ENCODE peak calls at places on chromosomes 7 and 10, in eight cellular contexts. G, M, C, U, B, Q, A and H are unnamed samples. For H3K4me1, the result is how much of the 10 kb centered on the place peaks cover.

GRCh38 chr7:50860174-50860573 is 77.5 kb upstream of the GRB10 start:
- DNase-seq in G (no peak), M (no peak), C (no peak), U (no peak), B (no peak), Q (no peak), A (no peak), H (no peak)

GRCh38 chr7:2445047-2445446 is 31.2 kb downstream of the GRIFIN start:
- DNase-seq in G (peak), M (peak), C (no peak), U (no peak), B (no peak), Q (no peak), A (no peak), H (no peak)

GRCh38 chr10:35770817-35771355 is 128.8 kb upstream of the FZD8 start:
- DNase-seq in G (no peak), M (no peak), C (no peak), U (no peak), B (no peak), Q (no peak), A (no peak), H (no peak)

GRCh38 chr10:46545861-46546590 is 10.4 kb downstream of the GPRIN2 start:
- DNase-seq in G (no peak), M (no peak), C (peak), U (no peak), B (no peak), Q (peak), A (no peak), H (no peak)

GRCh38 chr10:79342295-79342761 is 4.9 kb upstream of the PPIF start:
- DNase-seq in G (no peak), M (no peak), C (no peak), U (no peak), B (no peak), Q (no peak), A (no peak), H (no peak)

GRCh38 chr7:124155400-124156022 is 122.6 kb upstream of the TMEM229A start:
- DNase-seq in G (peak), M (no peak), C (no peak), U (no peak), B (peak), Q (no peak), A (no peak), H (no peak)

GRCh38 chr7:5657901-5658300 is 123.6 kb downstream of the RNF216 start:
- DNase-seq in G (peak), M (no peak), C (no peak), U (no peak), B (peak), Q (no peak), A (no peak), H (no peak)

GRCh38 chr10:7362451-7362850 is 48.4 kb downstream of the SFMBT2 start:
- DNase-seq in G (no peak), M (no peak), C (no peak), U (no peak), B (no peak), Q (no peak), A (no peak), H (no peak)

GRCh38 chr10:72483452-72483851 is 128.7 kb upstream of the DNAJB12 start:
- DNase-seq in G (peak), M (no peak), C (no peak), U (no peak), B (peak), Q (peak), A (no peak), H (no peak)

GRCh38 chr10:49037187-49037586 is 78.1 kb downstream of the VSTM4 start:
- DNase-seq in G (peak), M (peak), C (no peak), U (no peak), B (peak), Q (no peak), A (no peak), H (no peak)

GRCh38 chr10:84447701-84448400 is 119.5 kb downstream of the CCSER2 start:
- DNase-seq in G (no peak), M (no peak), C (no peak), U (no peak), B (no peak), Q (no peak), A (no peak), H (no peak)

GRCh38 chr10:77989081-77989724 is 40.1 kb downstream of the POLR3A start:
- DNase-seq in G (peak), M (no peak), C (peak), U (no peak), B (no peak), Q (peak), A (no peak), H (no peak)

GRCh38 chr10:130984686-130985085 is 326.8 kb downstream of the TCERG1L start:
- DNase-seq in G (no peak), M (no peak), C (no peak), U (no peak), B (no peak), Q (no peak), A (no peak), H (no peak)

GRCh38 chr10:122044713-122045112 is 55.8 kb downstream of the TACC2 start:
- DNase-seq in G (peak), M (no peak), C (no peak), U (peak), B (no peak), Q (peak), A (no peak), H (no peak)

GRCh38 chr10:6721480-6721879 is 141.4 kb upstream of the PRKCQ start:
- DNase-seq in G (peak), M (no peak), C (no peak), U (no peak), B (peak), Q (no peak), A (no peak), H (no peak)

GRCh38 chr10:35091994-35092393 is 1.9 kb upstream of the CUL2 start:
- DNase-seq in G (no peak), M (no peak), C (no peak), U (no peak), B (no peak), Q (no peak), A (no peak), H (no peak)

GRCh38 chr7:157811946-157812345 is 475.1 kb downstream of the DNAJB6 start:
- DNase-seq in G (no peak), M (no peak), C (no peak), U (peak), B (no peak), Q (peak), A (no peak), H (no peak)

GRCh38 chr7:47559306-47560220 is 22.3 kb downstream of the TNS3 start:
- DNase-seq in G (no peak), M (no peak), C (no peak), U (peak), B (no peak), Q (peak), A (no peak), H (no peak)

GRCh38 chr7:40859965-40860543 is 725.2 kb downstream of the SUGCT start:
- DNase-seq in G (no peak), M (no peak), C (no peak), U (no peak), B (peak), Q (no peak), A (no peak), H (no peak)

GRCh38 chr7:139124084-139124914 is 14.8 kb upstream of the ZC3HAV1 start:
- DNase-seq in G (no peak), M (peak), C (no peak), U (no peak), B (no peak), Q (no peak), A (no peak), H (no peak)

GRCh38 chr10:127922675-127923366 is 15.9 kb downstream of the PTPRE start:
- DNase-seq in G (peak), M (no peak), C (peak), U (no peak), B (peak), Q (no peak), A (no peak), H (peak)

GRCh38 chr10:120423350-120424197 is 33.5 kb upstream of the PLPP4 start:
- DNase-seq in G (peak), M (peak), C (no peak), U (no peak), B (peak), Q (no peak), A (peak), H (peak)

GRCh38 chr7:155759740-155760430 is 52.4 kb downstream of the SHH start:
- DNase-seq in G (no peak), M (no peak), C (no peak), U (no peak), B (no peak), Q (no peak), A (no peak), H (no peak)

GRCh38 chr10:90912854-90913479 is 7.9 kb downstream of the ANKRD1 start:
- DNase-seq in G (no peak), M (no peak), C (no peak), U (no peak), B (no peak), Q (no peak), A (no peak), H (no peak)

GRCh38 chr10:75091173-75091572 is 20.3 kb upstream of the SAMD8 start:
- DNase-seq in G (peak), M (no peak), C (no peak), U (no peak), B (no peak), Q (no peak), A (no peak), H (no peak)

GRCh38 chr10:36578306-36578705 is 547.1 kb upstream of the ANKRD30A start:
- DNase-seq in G (peak), M (no peak), C (no peak), U (no peak), B (peak), Q (no peak), A (no peak), H (peak)

GRCh38 chr10:118800920-118801319 is 46.1 kb upstream of the CACUL1 start:
- DNase-seq in G (peak), M (peak), C (no peak), U (no peak), B (peak), Q (peak), A (peak), H (no peak)

GRCh38 chr7:44858161-44858560 is 10.3 kb upstream of the H2AZ2 start:
- DNase-seq in G (peak), M (no peak), C (no peak), U (no peak), B (no peak), Q (no peak), A (peak), H (no peak)

GRCh38 chr10:101906586-101907183 is 63.1 kb upstream of the KCNIP2 start:
- DNase-seq in G (no peak), M (no peak), C (no peak), U (no peak), B (no peak), Q (no peak), A (peak), H (no peak)

GRCh38 chr7:79714081-79714480 is 260.6 kb upstream of the MAGI2 start:
- DNase-seq in G (no peak), M (no peak), C (no peak), U (no peak), B (no peak), Q (no peak), A (no peak), H (no peak)

GRCh38 chr10:114584419-114584818 is 73.7 kb downstream of the ABLIM1 start:
- DNase-seq in G (peak), M (no peak), C (no peak), U (no peak), B (no peak), Q (no peak), A (no peak), H (no peak)

GRCh38 chr10:121041906-121042305 is 190.7 kb downstream of the WDR11 start:
- DNase-seq in G (no peak), M (no peak), C (no peak), U (no peak), B (peak), Q (no peak), A (no peak), H (no peak)

GRCh38 chr7:253491-254336 is 36.3 kb upstream of the FOXL3 start:
- DNase-seq in G (no peak), M (no peak), C (no peak), U (peak), B (no peak), Q (no peak), A (no peak), H (no peak)

GRCh38 chr10:86506499-86506898 is 15.1 kb downstream of the WAPL start:
- DNase-seq in G (no peak), M (no peak), C (no peak), U (no peak), B (no peak), Q (no peak), A (no peak), H (no peak)

GRCh38 chr10:86511027-86511865 is 10.3 kb downstream of the WAPL start:
- DNase-seq in G (no peak), M (no peak), C (no peak), U (no peak), B (no peak), Q (no peak), A (no peak), H (no peak)

GRCh38 chr10:86508217-86508616 is 13.4 kb downstream of the WAPL start:
- DNase-seq in G (no peak), M (no peak), C (no peak), U (no peak), B (no peak), Q (no peak), A (no peak), H (no peak)

GRCh38 chr10:86509145-86509544 is 12.4 kb downstream of the WAPL start:
- DNase-seq in G (no peak), M (no peak), C (no peak), U (no peak), B (no peak), Q (no peak), A (no peak), H (no peak)

DNA sequence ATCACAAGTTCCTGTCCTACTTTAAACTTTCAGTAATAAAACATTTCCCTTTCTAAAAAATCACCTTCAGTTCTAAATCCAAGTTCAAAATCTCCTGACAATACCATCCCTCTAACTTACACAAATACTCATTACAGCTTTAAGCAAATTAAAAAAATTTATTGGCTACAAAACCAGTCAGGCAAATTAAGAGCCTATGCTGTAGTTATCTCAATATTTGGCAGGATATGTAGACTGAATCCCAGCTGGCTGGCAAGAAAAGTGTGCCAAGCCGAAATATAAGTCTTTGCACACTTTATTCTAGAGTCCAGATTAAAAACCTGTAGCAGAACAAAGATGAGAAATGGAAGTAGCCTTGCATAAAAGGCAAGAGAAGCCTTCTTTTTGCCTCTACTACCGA is 9.5 kb downstream of the WAPL start:
- DNase-seq in G (no peak), M (no peak), C (no peak), U (no peak), B (no peak), Q (no peak), A (no peak), H (no peak)
- H3K4me1 ChIP-seq in G (under half), M (under half), C (under half), U (under half), B (under half), Q (half or more), A (under half), H (under half)

DNA sequence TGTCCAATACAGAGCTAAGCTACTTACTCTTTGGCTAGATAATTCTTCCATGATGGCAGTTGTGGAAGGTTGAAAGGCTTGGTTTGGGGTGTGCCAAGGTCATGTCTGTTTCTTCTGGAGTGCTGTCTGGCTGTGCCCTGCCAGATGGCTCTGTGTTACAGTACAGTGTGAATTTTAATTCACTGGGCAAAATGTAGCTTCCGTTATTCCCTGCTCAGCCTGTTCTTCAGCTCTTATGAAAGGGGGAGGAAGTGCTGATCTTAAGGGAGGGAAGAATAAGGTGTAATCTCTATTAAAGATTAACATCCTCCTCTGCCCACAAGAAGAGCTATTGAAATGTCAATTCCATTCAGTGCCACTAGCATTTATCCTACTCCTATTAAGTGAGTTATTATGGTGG is 52.2 kb downstream of the SND1 start:
- DNase-seq in G (no peak), M (no peak), C (no peak), U (no peak), B (no peak), Q (no peak), A (no peak), H (no peak)
- H3K4me1 ChIP-seq in G (under half), M (under half), C (under half), U (under half), B (under half), Q (under half), A (under half), H (under half)

GRCh38 chr7:105014725-105015630 is 973 bp downstream of the KMT2E start:
- DNase-seq in G (peak), M (peak), C (no peak), U (peak), B (peak), Q (peak), A (peak), H (peak)
- H3K4me1 ChIP-seq in G (under half), M (under half), C (under half), U (under half), B (under half), Q (half or more), A (half or more), H (under half)

GRCh38 chr7:130945411-130945811 is 211.4 kb upstream of the KLF14 start:
- DNase-seq in G (no peak), M (no peak), C (no peak), U (no peak), B (no peak), Q (no peak), A (no peak), H (no peak)
- H3K4me1 ChIP-seq in G (half or more), M (under half), C (under half), U (under half), B (under half), Q (half or more), A (half or more), H (half or more)

DNA sequence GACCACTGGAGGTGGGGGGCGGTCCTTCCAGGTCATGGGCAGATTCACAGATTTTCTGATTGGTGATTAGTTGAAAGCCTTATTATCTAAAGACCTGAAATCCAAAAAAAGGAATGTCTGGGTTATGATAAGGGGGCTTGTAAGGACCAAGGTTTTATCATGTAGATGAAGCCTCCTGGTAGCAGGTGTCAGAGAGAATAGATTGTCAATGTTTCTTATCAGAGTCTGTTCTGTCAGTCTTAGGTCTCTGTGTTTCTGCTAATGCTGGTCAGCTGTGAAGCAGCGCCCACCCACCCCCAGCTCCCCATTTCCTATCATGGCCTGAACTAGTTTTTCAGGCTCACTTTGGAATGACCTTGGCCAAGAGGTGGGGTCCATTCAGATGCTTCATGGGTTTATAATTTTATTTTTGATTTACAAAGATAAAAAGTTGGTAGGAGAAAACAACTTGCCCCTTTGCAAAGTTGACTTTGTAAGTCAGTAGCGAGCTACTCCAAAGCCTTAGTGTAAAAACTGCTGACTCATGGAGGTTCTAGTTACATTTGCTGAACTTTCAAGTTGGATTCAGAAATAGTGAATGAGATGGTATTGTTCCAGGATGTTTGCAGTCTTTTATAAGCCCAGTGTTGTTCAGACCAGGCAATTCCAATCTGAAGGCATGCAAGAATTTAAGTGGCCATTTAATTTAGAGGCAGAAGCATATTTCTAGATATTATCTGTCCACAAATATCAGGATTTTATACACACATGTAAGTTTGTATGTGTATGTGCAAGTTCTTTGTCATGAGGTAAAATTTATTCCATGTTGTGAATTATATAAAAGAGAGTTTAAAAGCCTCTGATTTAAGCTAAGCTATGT is 21.4 kb downstream of the TES start:
- DNase-seq in G (peak), M (no peak), C (no peak), U (no peak), B (no peak), Q (no peak), A (peak), H (no peak)
- H3K4me1 ChIP-seq in G (half or more), M (under half), C (half or more), U (under half), B (half or more), Q (under half), A (half or more), H (under half)

DNA sequence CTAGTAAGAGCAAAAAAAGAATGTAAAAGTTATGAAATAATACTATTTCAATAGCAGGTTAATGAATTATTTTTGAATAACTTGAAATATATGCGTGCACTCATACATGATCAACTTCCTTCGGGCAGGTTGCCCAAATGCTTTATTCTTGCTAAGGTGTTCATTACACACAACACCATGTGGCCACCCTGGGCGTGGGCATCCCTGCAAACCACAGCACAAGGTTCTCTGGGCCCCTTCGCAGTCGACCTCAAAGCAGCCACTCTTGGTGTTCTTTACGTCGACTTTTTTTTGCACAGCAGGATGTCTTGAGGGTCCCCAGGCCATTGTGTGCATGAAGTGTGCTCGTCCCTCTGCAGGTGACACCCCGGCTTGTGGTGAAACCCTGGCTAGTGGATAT is 300.7 kb upstream of the PITRM1 start:
- DNase-seq in G (no peak), M (no peak), C (no peak), U (no peak), B (no peak), Q (no peak), A (peak), H (no peak)
- H3K4me1 ChIP-seq in G (under half), M (under half), C (under half), U (under half), B (under half), Q (under half), A (under half), H (under half)

DNA sequence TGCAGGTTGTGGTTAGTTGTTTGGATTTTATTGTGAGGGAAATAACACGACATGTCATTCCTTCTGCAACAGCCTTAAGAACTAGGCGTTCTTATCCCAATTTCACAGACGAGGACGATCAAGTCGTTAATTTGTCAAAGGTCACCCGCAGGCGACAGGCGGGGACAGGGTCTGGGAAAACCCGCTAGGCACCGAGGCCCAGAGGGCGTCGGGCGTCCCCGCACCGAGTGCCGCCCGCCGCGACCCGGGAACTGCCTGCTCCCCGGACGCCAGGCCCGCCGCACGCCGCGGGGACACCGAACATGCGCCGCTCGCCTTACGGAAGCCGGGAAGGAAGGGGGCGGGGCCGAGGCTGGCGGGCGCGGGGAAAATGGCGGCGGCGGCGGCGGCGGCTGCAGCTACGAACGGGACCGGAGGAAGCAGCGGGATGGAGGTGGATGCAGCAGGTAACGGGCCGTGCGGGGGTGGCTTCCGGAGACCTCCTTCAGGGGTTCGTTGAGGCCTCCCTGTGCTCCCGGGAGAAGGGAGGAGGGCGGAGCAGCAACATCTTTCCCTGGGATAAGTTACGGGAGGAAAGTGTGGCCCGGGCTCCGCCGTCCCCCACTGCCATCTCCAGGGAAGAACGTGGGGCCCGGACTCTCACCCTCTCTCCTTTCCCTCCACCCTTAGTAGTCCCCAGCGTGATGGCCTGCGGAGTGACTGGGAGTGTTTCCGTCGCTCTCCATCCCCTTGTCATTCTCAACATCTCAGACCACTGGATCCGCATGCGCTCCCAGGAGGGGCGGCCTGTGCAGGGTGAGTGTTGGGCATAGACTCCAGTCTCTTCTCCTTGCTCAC is at the start of gene COPS6:
- DNase-seq in G (peak), M (peak), C (peak), U (peak), B (peak), Q (peak), A (peak), H (no peak)
- H3K4me1 ChIP-seq in G (under half), M (under half), C (under half), U (under half), B (under half), Q (under half), A (under half), H (under half)